ENCODE peak calls at places on chromosomes 13 and 19, in five cellular contexts. Q, J, E, A and W are unnamed samples.

GRCh38 chr13:26558074-26558805 is 757 bp downstream of the WASF3 start:
- DNase-seq in Q (peak), A (no peak), J (peak), E (no peak), W (peak)

GRCh38 chr13:99258210-99258860 is at the start of gene GPR18:
- DNase-seq in J (peak), A (no peak), E (no peak), Q (no peak), W (no peak)

GRCh38 chr13:95624020-95624419 is 20.5 kb downstream of the DZIP1 start:
- DNase-seq in A (no peak), E (no peak), Q (no peak), J (peak), W (no peak)

GRCh38 chr19:5281588-5281987 is 59.0 kb downstream of the PTPRS start:
- DNase-seq in Q (peak), A (no peak), J (no peak), E (peak), W (peak)

GRCh38 chr19:49555600-49556411 is 24.6 kb downstream of the NOSIP start:
- DNase-seq in Q (peak), E (no peak), J (no peak), A (no peak), W (peak)

GRCh38 chr13:92315265-92315664 is 911.3 kb upstream of the GPC6 start:
- DNase-seq in Q (no peak), J (no peak), E (no peak), A (no peak), W (no peak)

GRCh38 chr13:34065915-34066314 is 248.0 kb downstream of the RFC3 start:
- DNase-seq in Q (no peak), A (no peak), E (no peak), J (no peak), W (no peak)

GRCh38 chr13:100541882-100542545 is 46.6 kb downstream of the GGACT start:
- DNase-seq in Q (no peak), E (no peak), A (no peak), J (no peak), W (no peak)

GRCh38 chr13:33639158-33639557 is 178.8 kb upstream of the RFC3 start:
- DNase-seq in A (no peak), Q (no peak), E (no peak), J (no peak), W (peak)

GRCh38 chr13:79525458-79525857 is 44.5 kb downstream of the NDFIP2 start:
- DNase-seq in E (no peak), J (no peak), A (no peak), Q (no peak), W (no peak)

GRCh38 chr19:19591133-19591825 is 27.2 kb downstream of the PBX4 start:
- DNase-seq in J (peak), Q (no peak), A (no peak), E (no peak), W (no peak)

GRCh38 chr13:101579291-101579802 is 126.9 kb downstream of the ITGBL1 start:
- DNase-seq in E (no peak), Q (no peak), J (no peak), A (no peak), W (no peak)

GRCh38 chr13:48973845-48974431 is 1.8 kb upstream of the FNDC3A start:
- DNase-seq in Q (no peak), A (no peak), J (no peak), E (no peak), W (no peak)

GRCh38 chr19:54172764-54173699 is at the start of gene TMC4:
- DNase-seq in A (no peak), J (no peak), Q (no peak), E (peak), W (no peak)